ENCODE peak calls at places on chromosomes 5 and 9, in four cellular contexts. T, D, A and V are unnamed samples.

GRCh38 chr9:88775037-88775471 is 216.2 kb upstream of the S1PR3 start:
- DNase-seq in T (no peak), D (peak), A (no peak), V (no peak)

GRCh38 chr9:109799792-109800191 is 19.8 kb downstream of the PALM2AKAP2 start:
- DNase-seq in T (peak), D (peak), A (no peak), V (no peak)

GRCh38 chr5:170534177-170534576 is 30.4 kb downstream of the KCNIP1 start:
- DNase-seq in T (no peak), D (no peak), A (no peak), V (no peak)

GRCh38 chr5:175922192-175922885 is 45.8 kb downstream of the THOC3 start:
- DNase-seq in T (peak), D (peak), A (no peak), V (no peak)

GRCh38 chr9:98124637-98125426 is 5.8 kb upstream of the TRIM14 start:
- DNase-seq in T (no peak), D (no peak), A (no peak), V (no peak)

GRCh38 chr9:135050072-135050990 is 37.1 kb upstream of the OLFM1 start:
- DNase-seq in T (no peak), D (no peak), A (no peak), V (no peak)

GRCh38 chr9:87587356-87587745 is 89.7 kb downstream of the DAPK1 start:
- DNase-seq in T (no peak), D (no peak), A (no peak), V (no peak)

GRCh38 chr5:179376701-179377420 is 31.6 kb upstream of the ADAMTS2 start:
- DNase-seq in T (no peak), D (no peak), A (no peak), V (no peak)

GRCh38 chr5:172451771-172452197 is 2.5 kb downstream of the SH3PXD2B start:
- DNase-seq in T (peak), D (peak), A (no peak), V (no peak)

GRCh38 chr9:32378496-32378895 is 5.9 kb upstream of the ACO1 start:
- DNase-seq in T (peak), D (peak), A (peak), V (peak)

GRCh38 chr9:26394025-26394424 is 498.6 kb downstream of the CAAP1 start:
- DNase-seq in T (no peak), D (no peak), A (no peak), V (no peak)

GRCh38 chr5:169149317-169149716 is 151.6 kb downstream of the SLIT3 start:
- DNase-seq in T (no peak), D (no peak), A (no peak), V (no peak)
- TF ChIP-seq CTCF in T (peak), D (peak), A (no peak), V (no peak)

GRCh38 chr9:30964332-30964731 is 1420.1 kb upstream of the ACO1 start:
- DNase-seq in T (no peak), D (no peak), A (no peak), V (no peak)

GRCh38 chr9:30970186-30970585 is 1414.3 kb upstream of the ACO1 start:
- DNase-seq in T (no peak), D (no peak), A (no peak), V (no peak)

GRCh38 chr9:30972654-30973053 is 1411.8 kb upstream of the ACO1 start:
- DNase-seq in T (no peak), D (no peak), A (no peak), V (no peak)

GRCh38 chr9:30967484-30967883 is 1417.0 kb upstream of the ACO1 start:
- DNase-seq in T (peak), D (no peak), A (no peak), V (no peak)
- TF ChIP-seq CTCF in T (peak), D (peak), A (no peak), V (no peak)

GRCh38 chr9:1457460-1457859 is 407.3 kb downstream of the DMRT2 start:
- DNase-seq in T (no peak), D (no peak), A (no peak), V (no peak)

GRCh38 chr9:1458503-1458902 is 408.3 kb downstream of the DMRT2 start:
- DNase-seq in T (peak), D (peak), A (no peak), V (no peak)

GRCh38 chr9:1462626-1463308 is 412.6 kb downstream of the DMRT2 start:
- DNase-seq in T (no peak), D (no peak), A (no peak), V (no peak)

GRCh38 chr9:1456301-1456999 is 406.3 kb downstream of the DMRT2 start:
- DNase-seq in T (no peak), D (no peak), A (no peak), V (no peak)

GRCh38 chr9:1460143-1460769 is 410.1 kb downstream of the DMRT2 start:
- DNase-seq in T (peak), D (no peak), A (no peak), V (peak)
- TF ChIP-seq CTCF in T (no peak), D (no peak), A (peak), V (peak)

GRCh38 chr5:116037236-116037822 is 5.1 kb downstream of the ARL14EPL start:
- DNase-seq in T (no peak), D (no peak), A (no peak), V (no peak)

GRCh38 chr5:116032991-116033390 is 719 bp downstream of the ARL14EPL start:
- DNase-seq in T (no peak), D (no peak), A (no peak), V (no peak)

GRCh38 chr5:116035123-116035522 is 2.9 kb downstream of the ARL14EPL start:
- DNase-seq in T (no peak), D (peak), A (no peak), V (no peak)

DNA sequence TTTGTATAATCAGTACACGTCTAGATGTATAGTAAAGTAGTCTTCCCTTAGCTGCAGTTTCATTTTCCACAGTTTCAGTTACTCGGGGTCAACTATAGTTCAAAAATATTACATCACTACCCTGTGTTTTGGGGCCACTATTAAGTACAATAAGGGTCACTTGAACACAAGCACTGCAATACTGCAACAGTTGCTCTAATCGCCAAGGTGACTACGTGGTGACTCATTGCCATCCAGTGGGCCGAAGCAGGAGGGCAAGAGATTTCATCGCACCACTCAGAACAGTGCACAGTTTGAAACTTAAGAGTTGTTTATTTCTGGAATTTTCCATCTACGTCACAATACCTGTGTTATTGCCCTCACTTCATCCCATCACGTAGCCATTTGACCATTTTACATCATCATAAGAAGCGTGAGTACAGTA is at the start of gene ARL14EPL:
- DNase-seq in T (peak), D (peak), A (peak), V (peak)
- TF ChIP-seq CTCF in T (peak), D (peak), A (no peak), V (peak)

DNA sequence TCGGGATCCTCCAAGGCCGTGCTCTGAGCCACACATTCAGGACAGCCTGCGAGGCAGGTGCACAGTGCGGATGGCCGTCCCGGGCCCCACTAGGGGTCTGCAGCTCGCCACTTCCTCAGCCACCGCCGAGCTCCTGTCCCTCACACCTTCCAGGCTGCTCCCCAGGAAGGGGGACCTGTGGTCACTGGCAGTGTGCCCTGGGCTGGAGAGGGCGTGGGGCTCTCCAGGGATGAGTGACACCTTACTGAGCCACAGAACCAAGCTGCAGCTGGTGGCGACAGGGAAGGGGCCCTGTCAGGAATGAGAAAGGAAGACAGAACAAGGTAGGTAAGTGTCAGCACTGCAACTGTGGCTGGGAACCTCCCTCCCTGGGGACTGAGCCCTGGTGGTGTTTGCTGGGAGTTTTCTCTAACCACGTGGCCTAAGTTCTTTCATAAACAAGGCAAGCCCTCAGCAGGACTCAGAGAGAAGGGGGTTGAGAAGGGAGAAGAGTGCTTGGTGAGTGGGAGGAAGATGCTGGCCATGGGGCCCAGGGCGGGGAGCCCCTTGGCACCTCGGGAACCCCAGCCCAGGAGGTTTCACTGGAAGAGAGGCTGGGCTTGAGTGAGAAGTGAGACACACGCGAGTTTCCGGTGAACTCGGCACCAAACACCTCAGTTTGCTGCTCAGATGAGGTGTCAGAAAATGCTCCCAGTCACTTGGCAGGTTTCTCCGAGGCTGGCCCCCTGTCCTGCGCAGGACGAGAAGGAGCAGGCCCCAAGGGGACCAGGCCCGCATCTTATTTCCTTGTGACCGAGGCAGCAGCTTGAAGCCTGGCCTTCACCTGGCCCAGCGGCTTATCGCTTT is 5.2 kb downstream of the IL13 start:
- DNase-seq in T (no peak), D (no peak), A (no peak), V (peak)
- TF ChIP-seq CTCF in T (no peak), D (peak), A (no peak), V (no peak)